ENCODE peak calls at places on chromosomes 11 and 22, in eight cellular contexts. One of them, this sample, is unnamed.

GRCh38 chr11:15836801-15837200 is 519.5 kb downstream of the SOX6 start:
- DNase-seq in Calu3: no peak
- DNase-seq in C1 segment of cervical spinal cord: no peak
- DNase-seq in choroid plexus epithelial cell: no peak
- DNase-seq in neuronal stem cell: no peak
- DNase-seq in cardiac muscle cell: no peak
- DNase-seq in NCI-H69: peak
- DNase-seq in NCI-H2171 treated with DMSO at 0.1 percent for 48 hours: no peak
- DNase-seq in this sample: no peak

GRCh38 chr11:69643646-69644045 is 2.7 kb downstream of the CCND1 start:
- DNase-seq in Calu3: no peak
- DNase-seq in C1 segment of cervical spinal cord: no peak
- DNase-seq in choroid plexus epithelial cell: no peak
- DNase-seq in neuronal stem cell: no peak
- DNase-seq in cardiac muscle cell: no peak
- DNase-seq in NCI-H69: no peak
- DNase-seq in NCI-H2171 treated with DMSO at 0.1 percent for 48 hours: no peak
- DNase-seq in this sample: no peak

GRCh38 chr11:72573380-72573949 is 100.8 kb downstream of the PDE2A start:
- DNase-seq in Calu3: peak
- DNase-seq in C1 segment of cervical spinal cord: no peak
- DNase-seq in choroid plexus epithelial cell: peak
- DNase-seq in neuronal stem cell: peak
- DNase-seq in cardiac muscle cell: peak
- DNase-seq in NCI-H69: peak
- DNase-seq in NCI-H2171 treated with DMSO at 0.1 percent for 48 hours: no peak
- DNase-seq in this sample: peak

GRCh38 chr22:45418056-45418769 is 4.7 kb downstream of the RIBC2 start:
- DNase-seq in Calu3: no peak
- DNase-seq in C1 segment of cervical spinal cord: no peak
- DNase-seq in choroid plexus epithelial cell: no peak
- DNase-seq in neuronal stem cell: no peak
- DNase-seq in cardiac muscle cell: no peak
- DNase-seq in NCI-H69: no peak
- DNase-seq in NCI-H2171 treated with DMSO at 0.1 percent for 48 hours: no peak
- DNase-seq in this sample: no peak

GRCh38 chr22:44023404-44024287 is 456 bp upstream of the PARVB start:
- DNase-seq in Calu3: peak
- DNase-seq in C1 segment of cervical spinal cord: no peak
- DNase-seq in choroid plexus epithelial cell: no peak
- DNase-seq in neuronal stem cell: no peak
- DNase-seq in cardiac muscle cell: peak
- DNase-seq in NCI-H69: peak
- DNase-seq in NCI-H2171 treated with DMSO at 0.1 percent for 48 hours: no peak
- DNase-seq in this sample: peak

GRCh38 chr11:827146-827860 is 416 bp upstream of the CRACR2B start:
- DNase-seq in Calu3: peak
- DNase-seq in C1 segment of cervical spinal cord: no peak
- DNase-seq in choroid plexus epithelial cell: no peak
- DNase-seq in neuronal stem cell: no peak
- DNase-seq in cardiac muscle cell: peak
- DNase-seq in NCI-H69: peak
- DNase-seq in NCI-H2171 treated with DMSO at 0.1 percent for 48 hours: no peak
- DNase-seq in this sample: no peak

GRCh38 chr11:117663826-117664225 is 133.2 kb downstream of the DSCAML1 start:
- DNase-seq in Calu3: no peak
- DNase-seq in C1 segment of cervical spinal cord: no peak
- DNase-seq in choroid plexus epithelial cell: no peak
- DNase-seq in neuronal stem cell: no peak
- DNase-seq in cardiac muscle cell: no peak
- DNase-seq in NCI-H69: no peak
- DNase-seq in NCI-H2171 treated with DMSO at 0.1 percent for 48 hours: no peak
- DNase-seq in this sample: no peak

GRCh38 chr11:75468534-75469340 is 35.7 kb upstream of the KLHL35 start:
- DNase-seq in Calu3: no peak
- DNase-seq in C1 segment of cervical spinal cord: no peak
- DNase-seq in choroid plexus epithelial cell: peak
- DNase-seq in neuronal stem cell: no peak
- DNase-seq in cardiac muscle cell: no peak
- DNase-seq in NCI-H69: peak
- DNase-seq in NCI-H2171 treated with DMSO at 0.1 percent for 48 hours: no peak
- DNase-seq in this sample: no peak

GRCh38 chr11:29119691-29120328 is 897.0 kb downstream of the KCNA4 start:
- DNase-seq in Calu3: peak
- DNase-seq in C1 segment of cervical spinal cord: no peak
- DNase-seq in choroid plexus epithelial cell: peak
- DNase-seq in neuronal stem cell: no peak
- DNase-seq in cardiac muscle cell: no peak
- DNase-seq in NCI-H69: no peak
- DNase-seq in NCI-H2171 treated with DMSO at 0.1 percent for 48 hours: no peak
- DNase-seq in this sample: no peak

GRCh38 chr11:112343368-112344039 is 82.8 kb upstream of the PLET1 start:
- DNase-seq in Calu3: no peak
- DNase-seq in C1 segment of cervical spinal cord: no peak
- DNase-seq in choroid plexus epithelial cell: peak
- DNase-seq in neuronal stem cell: no peak
- DNase-seq in cardiac muscle cell: no peak
- DNase-seq in NCI-H69: peak
- DNase-seq in NCI-H2171 treated with DMSO at 0.1 percent for 48 hours: no peak
- DNase-seq in this sample: no peak

This sample was measured in NK-92 treated with Interleukin-12 subunit alpha and Interleukin-12 subunit beta, amount 100 ng/mL, for 24 hours.